ENCODE peak calls at places on chromosome 4, in six cellular contexts. One of them, this sample, is unnamed. For H3K27me3, the result is how much of the 10 kb centered on the place peaks cover.

GRCh38 chr4:82524570-82525152 is 37.1 kb downstream of the TMEM150C start:
- DNase-seq in tibial artery: no peak
- DNase-seq in lower lobe of right lung: no peak
- DNase-seq in mammary epithelial cell: peak
- DNase-seq in heart left ventricle: no peak
- DNase-seq in IMR-90: no peak
- DNase-seq in this sample: no peak

GRCh38 chr4:70583952-70584834 is 7.9 kb upstream of the AMBN start:
- DNase-seq in tibial artery: no peak
- DNase-seq in lower lobe of right lung: no peak
- DNase-seq in mammary epithelial cell: peak
- DNase-seq in heart left ventricle: no peak
- DNase-seq in IMR-90: no peak
- DNase-seq in this sample: peak

GRCh38 chr4:10093801-10094552 is 22.6 kb downstream of the WDR1 start:
- DNase-seq in tibial artery: no peak
- DNase-seq in lower lobe of right lung: peak
- DNase-seq in mammary epithelial cell: peak
- DNase-seq in heart left ventricle: no peak
- DNase-seq in IMR-90: peak
- DNase-seq in this sample: no peak

GRCh38 chr4:8314691-8315255 is 45.2 kb downstream of the HTRA3 start:
- DNase-seq in tibial artery: no peak
- DNase-seq in lower lobe of right lung: no peak
- DNase-seq in mammary epithelial cell: no peak
- DNase-seq in heart left ventricle: no peak
- DNase-seq in IMR-90: no peak
- DNase-seq in this sample: no peak

GRCh38 chr4:149194061-149194460 is 621.6 kb downstream of the IQCM start:
- DNase-seq in tibial artery: no peak
- DNase-seq in lower lobe of right lung: no peak
- DNase-seq in mammary epithelial cell: no peak
- DNase-seq in heart left ventricle: no peak
- DNase-seq in IMR-90: no peak
- DNase-seq in this sample: no peak

GRCh38 chr4:186829740-186830449 is 106.2 kb upstream of the FAT1 start:
- DNase-seq in tibial artery: no peak
- DNase-seq in lower lobe of right lung: no peak
- DNase-seq in mammary epithelial cell: no peak
- DNase-seq in heart left ventricle: no peak
- DNase-seq in IMR-90: peak
- DNase-seq in this sample: peak

GRCh38 chr4:159070742-159071141 is 32.1 kb upstream of the RAPGEF2 start:
- DNase-seq in tibial artery: no peak
- DNase-seq in lower lobe of right lung: no peak
- DNase-seq in mammary epithelial cell: peak
- DNase-seq in heart left ventricle: no peak
- DNase-seq in IMR-90: peak
- DNase-seq in this sample: no peak

GRCh38 chr4:100489316-100489715 is 28.5 kb downstream of the EMCN start:
- DNase-seq in tibial artery: no peak
- DNase-seq in lower lobe of right lung: no peak
- DNase-seq in mammary epithelial cell: no peak
- DNase-seq in heart left ventricle: no peak
- DNase-seq in IMR-90: peak
- DNase-seq in this sample: no peak

GRCh38 chr4:185011408-185011807 is 6.9 kb upstream of the HELT start:
- DNase-seq in tibial artery: no peak
- DNase-seq in lower lobe of right lung: no peak
- DNase-seq in mammary epithelial cell: no peak
- DNase-seq in heart left ventricle: no peak
- DNase-seq in IMR-90: no peak
- DNase-seq in this sample: no peak

GRCh38 chr4:153787156-153787555 is 1.7 kb downstream of the SFRP2 start:
- DNase-seq in tibial artery: no peak
- DNase-seq in lower lobe of right lung: no peak
- DNase-seq in mammary epithelial cell: no peak
- DNase-seq in heart left ventricle: no peak
- DNase-seq in IMR-90: no peak
- DNase-seq in this sample: no peak
- H3K27me3 ChIP-seq in tibial artery: under half
- H3K27me3 ChIP-seq in lower lobe of right lung: half or more
- H3K27me3 ChIP-seq in mammary epithelial cell: under half
- H3K27me3 ChIP-seq in heart left ventricle: half or more
- H3K27me3 ChIP-seq in IMR-90: half or more
- H3K27me3 ChIP-seq in this sample: half or more

DNA sequence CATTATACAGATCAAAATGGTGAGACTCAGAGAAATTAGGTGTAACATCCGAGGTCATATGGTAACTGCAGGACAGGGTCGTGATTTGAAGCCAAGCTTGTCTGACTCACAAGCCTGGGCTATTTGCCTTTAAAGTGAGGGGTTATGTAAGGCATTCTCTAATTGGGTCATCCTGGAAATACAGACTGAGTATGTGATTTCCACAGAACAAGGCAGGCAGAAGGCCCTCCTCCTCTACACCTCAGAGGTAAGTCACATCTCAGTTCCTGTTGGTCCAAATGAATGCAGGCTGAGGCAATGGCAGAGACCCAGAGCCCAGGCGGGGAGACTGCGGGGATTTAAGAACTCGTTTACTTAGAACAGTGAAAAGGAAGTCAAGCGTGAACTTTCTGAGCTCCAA is 153.4 kb downstream of the LDB2 start:
- DNase-seq in tibial artery: no peak
- DNase-seq in lower lobe of right lung: no peak
- DNase-seq in mammary epithelial cell: no peak
- DNase-seq in heart left ventricle: no peak
- DNase-seq in IMR-90: peak
- DNase-seq in this sample: no peak
- H3K4me3 ChIP-seq in tibial artery: no peak
- H3K4me3 ChIP-seq in lower lobe of right lung: no peak
- H3K4me3 ChIP-seq in mammary epithelial cell: no peak
- H3K4me3 ChIP-seq in heart left ventricle: no peak
- H3K4me3 ChIP-seq in IMR-90: no peak
- H3K4me3 ChIP-seq in this sample: no peak

GRCh38 chr4:173509031-173510001 is 20.7 kb downstream of the HAND2 start:
- DNase-seq in tibial artery: peak
- DNase-seq in lower lobe of right lung: no peak
- DNase-seq in mammary epithelial cell: no peak
- DNase-seq in heart left ventricle: peak
- DNase-seq in IMR-90: no peak
- DNase-seq in this sample: no peak

GRCh38 chr4:173507471-173508385 is 22.3 kb downstream of the HAND2 start:
- DNase-seq in tibial artery: no peak
- DNase-seq in lower lobe of right lung: no peak
- DNase-seq in mammary epithelial cell: no peak
- DNase-seq in heart left ventricle: no peak
- DNase-seq in IMR-90: no peak
- DNase-seq in this sample: no peak

GRCh38 chr4:173508386-173509002 is 21.5 kb downstream of the HAND2 start:
- DNase-seq in tibial artery: no peak
- DNase-seq in lower lobe of right lung: no peak
- DNase-seq in mammary epithelial cell: no peak
- DNase-seq in heart left ventricle: no peak
- DNase-seq in IMR-90: no peak
- DNase-seq in this sample: no peak

GRCh38 chr4:173505924-173506779 is 23.9 kb downstream of the HAND2 start:
- DNase-seq in tibial artery: peak
- DNase-seq in lower lobe of right lung: no peak
- DNase-seq in mammary epithelial cell: no peak
- DNase-seq in heart left ventricle: peak
- DNase-seq in IMR-90: peak
- DNase-seq in this sample: no peak

DNA sequence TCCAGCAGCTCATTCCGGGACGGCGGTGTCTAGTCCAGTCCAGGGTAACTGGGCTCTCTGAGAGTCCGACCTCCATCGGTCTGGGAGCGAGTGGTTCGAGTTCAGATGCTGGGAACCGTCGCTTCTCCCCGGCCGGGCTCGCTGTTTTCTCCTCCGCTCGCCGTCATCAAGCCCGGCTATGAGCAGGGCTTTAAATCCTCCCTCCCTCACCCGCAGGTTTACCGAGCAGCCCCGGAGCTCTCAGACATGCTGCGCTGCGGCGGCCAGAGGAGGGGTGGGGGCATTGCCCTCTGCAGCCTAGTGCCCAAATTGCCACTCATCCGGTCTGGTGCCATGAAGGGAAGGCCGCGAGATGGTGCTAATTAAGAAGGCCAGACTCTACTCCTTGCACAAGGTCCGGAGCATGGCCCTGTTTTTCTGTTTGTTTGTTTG is 23.2 kb downstream of the HAND2 start:
- DNase-seq in tibial artery: no peak
- DNase-seq in lower lobe of right lung: no peak
- DNase-seq in mammary epithelial cell: no peak
- DNase-seq in heart left ventricle: peak
- DNase-seq in IMR-90: no peak
- DNase-seq in this sample: no peak
- H3K27me3 ChIP-seq in tibial artery: under half
- H3K27me3 ChIP-seq in lower lobe of right lung: half or more
- H3K27me3 ChIP-seq in mammary epithelial cell: under half
- H3K27me3 ChIP-seq in heart left ventricle: half or more
- H3K27me3 ChIP-seq in IMR-90: half or more
- H3K27me3 ChIP-seq in this sample: half or more

GRCh38 chr4:118825799-118826198 is 10.1 kb downstream of the SEC24D start:
- DNase-seq in tibial artery: no peak
- DNase-seq in lower lobe of right lung: no peak
- DNase-seq in mammary epithelial cell: no peak
- DNase-seq in heart left ventricle: no peak
- DNase-seq in IMR-90: no peak
- DNase-seq in this sample: no peak
- H3K4me3 ChIP-seq in tibial artery: no peak
- H3K4me3 ChIP-seq in lower lobe of right lung: no peak
- H3K4me3 ChIP-seq in mammary epithelial cell: no peak
- H3K4me3 ChIP-seq in heart left ventricle: no peak
- H3K4me3 ChIP-seq in IMR-90: no peak
- H3K4me3 ChIP-seq in this sample: no peak

DNA sequence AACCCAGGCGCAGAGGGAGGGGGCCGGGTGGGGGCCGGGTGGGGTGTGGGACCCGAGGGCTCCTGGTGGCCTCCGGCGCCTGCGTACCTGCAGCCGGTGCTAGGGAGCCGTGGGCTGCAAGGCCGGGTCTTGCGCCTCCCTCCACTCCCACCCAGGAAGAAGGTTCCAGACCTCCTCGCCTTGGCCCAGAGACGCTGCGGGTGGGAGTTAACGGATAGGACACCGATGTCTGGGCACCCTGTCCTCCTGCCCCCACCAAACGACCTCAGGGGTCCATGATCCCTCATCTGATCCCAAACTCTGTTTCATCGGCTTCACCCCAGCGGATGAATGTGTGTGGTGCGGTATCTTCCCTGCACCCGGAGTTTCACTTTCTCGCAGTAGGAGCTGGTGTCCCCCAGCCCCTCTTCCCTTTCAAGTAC is 927 bp downstream of the MSX1 start:
- DNase-seq in tibial artery: no peak
- DNase-seq in lower lobe of right lung: no peak
- DNase-seq in mammary epithelial cell: no peak
- DNase-seq in heart left ventricle: no peak
- DNase-seq in IMR-90: peak
- DNase-seq in this sample: no peak
- H3K27me3 ChIP-seq in tibial artery: under half
- H3K27me3 ChIP-seq in lower lobe of right lung: half or more
- H3K27me3 ChIP-seq in mammary epithelial cell: half or more
- H3K27me3 ChIP-seq in heart left ventricle: half or more
- H3K27me3 ChIP-seq in IMR-90: under half
- H3K27me3 ChIP-seq in this sample: half or more

GRCh38 chr4:40228497-40229365 is 31.9 kb downstream of the RHOH start:
- DNase-seq in tibial artery: no peak
- DNase-seq in lower lobe of right lung: no peak
- DNase-seq in mammary epithelial cell: no peak
- DNase-seq in heart left ventricle: no peak
- DNase-seq in IMR-90: no peak
- DNase-seq in this sample: no peak
- H3K4me3 ChIP-seq in tibial artery: no peak
- H3K4me3 ChIP-seq in lower lobe of right lung: no peak
- H3K4me3 ChIP-seq in mammary epithelial cell: no peak
- H3K4me3 ChIP-seq in heart left ventricle: no peak
- H3K4me3 ChIP-seq in IMR-90: no peak
- H3K4me3 ChIP-seq in this sample: no peak

DNA sequence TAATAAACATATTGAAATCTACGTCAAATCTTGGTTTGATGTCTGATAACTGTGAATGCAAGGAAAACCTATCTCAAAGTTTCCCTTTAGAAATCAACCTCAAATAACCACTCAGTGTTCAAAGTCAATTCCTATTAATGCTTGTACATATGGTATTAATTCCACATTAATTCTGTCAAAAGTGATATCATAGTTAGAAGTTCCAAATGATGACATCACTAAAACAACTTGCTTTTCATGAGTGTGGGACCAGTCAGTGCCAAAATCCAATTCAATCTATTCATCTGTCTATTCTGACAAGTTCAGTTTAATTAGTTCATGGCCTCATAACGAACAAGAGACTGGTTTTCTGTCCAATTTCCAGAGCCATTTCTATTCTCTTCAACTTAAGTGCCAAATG is 476.3 kb downstream of the RAB28 start:
- DNase-seq in tibial artery: no peak
- DNase-seq in lower lobe of right lung: no peak
- DNase-seq in mammary epithelial cell: no peak
- DNase-seq in heart left ventricle: no peak
- DNase-seq in IMR-90: no peak
- DNase-seq in this sample: no peak
- H3K27me3 ChIP-seq in tibial artery: under half
- H3K27me3 ChIP-seq in lower lobe of right lung: under half
- H3K27me3 ChIP-seq in mammary epithelial cell: under half
- H3K27me3 ChIP-seq in heart left ventricle: under half
- H3K27me3 ChIP-seq in IMR-90: under half
- H3K27me3 ChIP-seq in this sample: under half

GRCh38 chr4:147755567-147756295 is 23.8 kb downstream of the ARHGAP10 start:
- DNase-seq in tibial artery: no peak
- DNase-seq in lower lobe of right lung: no peak
- DNase-seq in mammary epithelial cell: peak
- DNase-seq in heart left ventricle: no peak
- DNase-seq in IMR-90: peak
- DNase-seq in this sample: no peak
- H3K4me3 ChIP-seq in tibial artery: peak
- H3K4me3 ChIP-seq in lower lobe of right lung: no peak
- H3K4me3 ChIP-seq in mammary epithelial cell: no peak
- H3K4me3 ChIP-seq in heart left ventricle: no peak
- H3K4me3 ChIP-seq in IMR-90: no peak
- H3K4me3 ChIP-seq in this sample: no peak

This sample was measured in kidney epithelial cell.